ENCODE peak calls at places on chromosomes 4 and X, in eight cellular contexts. One of them, this sample, is unnamed.

GRCh38 chr4:54745031-54745770 is 87.4 kb downstream of the KIT start:
- DNase-seq in upper lobe of left lung: no peak
- DNase-seq in aorta: no peak
- DNase-seq in naive thymus-derived CD4-positive, alpha-beta T cell: no peak
- DNase-seq in endodermal cell: no peak
- DNase-seq in PC-3: peak; percentile 17
- DNase-seq in Caco-2: no peak
- DNase-seq in IMR-90: peak; percentile 1
- DNase-seq in this sample: no peak

GRCh38 chr4:157806176-157806575 is 366.6 kb downstream of the GASK1B start:
- DNase-seq in IMR-90: no peak
- DNase-seq in endodermal cell: no peak
- DNase-seq in upper lobe of left lung: no peak
- DNase-seq in Caco-2: no peak
- DNase-seq in aorta: no peak
- DNase-seq in PC-3: no peak
- DNase-seq in naive thymus-derived CD4-positive, alpha-beta T cell: no peak
- DNase-seq in this sample: no peak

GRCh38 chr4:187996502-187997177 is 1.1 kb downstream of the ZFP42 start:
- DNase-seq in upper lobe of left lung: peak; percentile 68
- DNase-seq in endodermal cell: peak; percentile 90
- DNase-seq in IMR-90: no peak
- DNase-seq in naive thymus-derived CD4-positive, alpha-beta T cell: no peak
- DNase-seq in PC-3: no peak
- DNase-seq in aorta: no peak
- DNase-seq in Caco-2: no peak
- DNase-seq in this sample: peak; percentile 86

GRCh38 chr4:139145552-139145932 is 31.5 kb downstream of the ELF2 start:
- DNase-seq in upper lobe of left lung: no peak
- DNase-seq in IMR-90: no peak
- DNase-seq in Caco-2: no peak
- DNase-seq in naive thymus-derived CD4-positive, alpha-beta T cell: no peak
- DNase-seq in endodermal cell: no peak
- DNase-seq in aorta: no peak
- DNase-seq in PC-3: no peak
- DNase-seq in this sample: no peak

GRCh38 chrX:39008554-39008953 is 207.3 kb downstream of the MID1IP1 start:
- DNase-seq in IMR-90: no peak
- DNase-seq in Caco-2: no peak
- DNase-seq in aorta: no peak
- DNase-seq in endodermal cell: no peak
- DNase-seq in upper lobe of left lung: no peak
- DNase-seq in PC-3: no peak
- DNase-seq in naive thymus-derived CD4-positive, alpha-beta T cell: no peak
- DNase-seq in this sample: no peak

GRCh38 chrX:49250066-49250465 is 14.4 kb downstream of the FOXP3 start:
- DNase-seq in IMR-90: no peak
- DNase-seq in endodermal cell: no peak
- DNase-seq in naive thymus-derived CD4-positive, alpha-beta T cell: no peak
- DNase-seq in PC-3: no peak
- DNase-seq in upper lobe of left lung: no peak
- DNase-seq in aorta: no peak
- DNase-seq in Caco-2: no peak
- DNase-seq in this sample: peak; percentile 42

GRCh38 chr4:108607426-108607825 is 12.9 kb upstream of the RPL34 start:
- DNase-seq in naive thymus-derived CD4-positive, alpha-beta T cell: no peak
- DNase-seq in Caco-2: no peak
- DNase-seq in IMR-90: no peak
- DNase-seq in endodermal cell: no peak
- DNase-seq in PC-3: no peak
- DNase-seq in upper lobe of left lung: no peak
- DNase-seq in aorta: no peak
- DNase-seq in this sample: no peak

GRCh38 chr4:15778191-15778741 is at the start of gene CD38:
- DNase-seq in PC-3: no peak
- DNase-seq in upper lobe of left lung: no peak
- DNase-seq in aorta: peak; percentile 62
- DNase-seq in endodermal cell: peak; percentile 78
- DNase-seq in Caco-2: no peak
- DNase-seq in naive thymus-derived CD4-positive, alpha-beta T cell: peak; percentile 43
- DNase-seq in IMR-90: no peak
- DNase-seq in this sample: peak; percentile 72

GRCh38 chr4:55272576-55272975 is 73.5 kb upstream of the SRD5A3 start:
- DNase-seq in endodermal cell: no peak
- DNase-seq in aorta: no peak
- DNase-seq in upper lobe of left lung: no peak
- DNase-seq in IMR-90: no peak
- DNase-seq in PC-3: no peak
- DNase-seq in naive thymus-derived CD4-positive, alpha-beta T cell: no peak
- DNase-seq in Caco-2: no peak
- DNase-seq in this sample: no peak

GRCh38 chr4:115259651-115260050 is 146.2 kb upstream of the NDST4 start:
- DNase-seq in PC-3: no peak
- DNase-seq in naive thymus-derived CD4-positive, alpha-beta T cell: no peak
- DNase-seq in endodermal cell: no peak
- DNase-seq in upper lobe of left lung: no peak
- DNase-seq in Caco-2: no peak
- DNase-seq in IMR-90: no peak
- DNase-seq in aorta: no peak
- DNase-seq in this sample: no peak

GRCh38 chr4:125370478-125370877 is 55.7 kb downstream of the FAT4 start:
- DNase-seq in PC-3: no peak
- DNase-seq in upper lobe of left lung: no peak
- DNase-seq in IMR-90: no peak
- DNase-seq in naive thymus-derived CD4-positive, alpha-beta T cell: no peak
- DNase-seq in Caco-2: no peak
- DNase-seq in endodermal cell: no peak
- DNase-seq in aorta: no peak
- DNase-seq in this sample: no peak

GRCh38 chr4:99811850-99812249 is 4.8 kb upstream of the DAPP1 start:
- DNase-seq in IMR-90: peak; percentile 20
- DNase-seq in PC-3: peak; percentile 60
- DNase-seq in aorta: no peak
- DNase-seq in Caco-2: no peak
- DNase-seq in naive thymus-derived CD4-positive, alpha-beta T cell: peak; percentile 52
- DNase-seq in endodermal cell: peak; percentile 57
- DNase-seq in upper lobe of left lung: no peak
- DNase-seq in this sample: no peak

GRCh38 chr4:147492761-147493160 is 11.9 kb downstream of the EDNRA start:
- DNase-seq in aorta: no peak
- DNase-seq in naive thymus-derived CD4-positive, alpha-beta T cell: no peak
- DNase-seq in IMR-90: peak; percentile 87
- DNase-seq in endodermal cell: no peak
- DNase-seq in Caco-2: no peak
- DNase-seq in PC-3: no peak
- DNase-seq in upper lobe of left lung: no peak
- DNase-seq in this sample: no peak

GRCh38 chrX:47573334-47574095 is 8.7 kb upstream of the TIMP1 start:
- DNase-seq in naive thymus-derived CD4-positive, alpha-beta T cell: no peak
- DNase-seq in Caco-2: no peak
- DNase-seq in aorta: peak; percentile 56
- DNase-seq in endodermal cell: peak; percentile 92
- DNase-seq in IMR-90: peak; percentile 73
- DNase-seq in upper lobe of left lung: no peak
- DNase-seq in PC-3: peak; percentile 66
- DNase-seq in this sample: peak; percentile 88

GRCh38 chr4:113026556-113026955 is 22.9 kb upstream of the ANK2 start:
- DNase-seq in PC-3: no peak
- DNase-seq in Caco-2: no peak
- DNase-seq in naive thymus-derived CD4-positive, alpha-beta T cell: no peak
- DNase-seq in endodermal cell: no peak
- DNase-seq in IMR-90: no peak
- DNase-seq in aorta: no peak
- DNase-seq in upper lobe of left lung: no peak
- DNase-seq in this sample: no peak

DNA sequence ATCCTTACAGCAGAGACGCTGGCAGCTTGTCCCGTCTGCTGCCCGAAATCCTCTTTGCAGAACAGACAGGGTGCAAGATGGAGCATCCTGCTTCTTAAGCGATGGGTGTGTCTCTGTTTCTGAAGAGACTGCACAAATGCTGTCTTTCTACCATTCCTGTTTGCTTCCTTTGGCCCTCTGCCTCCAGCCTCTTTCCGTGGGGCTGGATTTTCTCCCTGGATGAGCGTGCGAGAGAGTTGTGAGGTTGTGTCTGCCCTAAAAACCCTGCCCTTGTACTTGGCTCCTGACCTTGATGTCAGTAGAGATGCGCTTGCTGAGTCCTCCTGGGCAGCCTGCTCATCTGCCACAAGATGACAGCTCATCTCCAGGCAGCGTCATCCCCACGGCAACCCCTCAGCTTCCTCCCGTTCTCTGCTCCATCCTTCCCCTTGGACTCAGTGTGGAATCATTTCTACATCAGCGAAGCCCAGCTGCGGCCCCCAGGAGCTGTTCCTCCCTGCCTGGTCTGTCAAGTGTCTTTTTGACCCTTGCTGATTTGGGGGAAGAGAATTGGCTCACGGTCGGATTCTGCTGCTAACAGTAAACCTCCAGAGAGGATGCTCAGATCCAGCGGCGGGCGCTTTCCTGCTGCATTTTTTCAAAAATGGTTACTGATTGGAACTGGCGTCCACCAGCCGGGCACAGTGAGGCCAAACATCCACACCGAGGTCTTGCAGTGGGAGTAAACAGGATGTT is 246.2 kb downstream of the ASMT start:
- DNase-seq in IMR-90: no peak
- DNase-seq in naive thymus-derived CD4-positive, alpha-beta T cell: no peak
- DNase-seq in upper lobe of left lung: no peak
- DNase-seq in Caco-2: no peak
- DNase-seq in aorta: no peak
- DNase-seq in endodermal cell: no peak
- DNase-seq in PC-3: no peak
- DNase-seq in this sample: no peak
- H3K27me3 ChIP-seq in IMR-90: no peaks in the 10 kb centered on the region
- H3K27me3 ChIP-seq in naive thymus-derived CD4-positive, alpha-beta T cell: no peaks in the 10 kb centered on the region
- H3K27me3 ChIP-seq in upper lobe of left lung: no peaks in the 10 kb centered on the region
- H3K27me3 ChIP-seq in Caco-2: no peaks in the 10 kb centered on the region
- H3K27me3 ChIP-seq in aorta: no peaks in the 10 kb centered on the region
- H3K27me3 ChIP-seq in endodermal cell: no peaks in the 10 kb centered on the region
- H3K27me3 ChIP-seq in PC-3: peaks cover 13% of the 10 kb centered on the region
- H3K27me3 ChIP-seq in this sample: no peaks in the 10 kb centered on the region

GRCh38 chrX:3791449-3791848 is 78.0 kb upstream of the PRKX start:
- DNase-seq in aorta: no peak
- DNase-seq in Caco-2: no peak
- DNase-seq in upper lobe of left lung: no peak
- DNase-seq in naive thymus-derived CD4-positive, alpha-beta T cell: no peak
- DNase-seq in IMR-90: no peak
- DNase-seq in endodermal cell: no peak
- DNase-seq in PC-3: no peak
- DNase-seq in this sample: no peak

DNA sequence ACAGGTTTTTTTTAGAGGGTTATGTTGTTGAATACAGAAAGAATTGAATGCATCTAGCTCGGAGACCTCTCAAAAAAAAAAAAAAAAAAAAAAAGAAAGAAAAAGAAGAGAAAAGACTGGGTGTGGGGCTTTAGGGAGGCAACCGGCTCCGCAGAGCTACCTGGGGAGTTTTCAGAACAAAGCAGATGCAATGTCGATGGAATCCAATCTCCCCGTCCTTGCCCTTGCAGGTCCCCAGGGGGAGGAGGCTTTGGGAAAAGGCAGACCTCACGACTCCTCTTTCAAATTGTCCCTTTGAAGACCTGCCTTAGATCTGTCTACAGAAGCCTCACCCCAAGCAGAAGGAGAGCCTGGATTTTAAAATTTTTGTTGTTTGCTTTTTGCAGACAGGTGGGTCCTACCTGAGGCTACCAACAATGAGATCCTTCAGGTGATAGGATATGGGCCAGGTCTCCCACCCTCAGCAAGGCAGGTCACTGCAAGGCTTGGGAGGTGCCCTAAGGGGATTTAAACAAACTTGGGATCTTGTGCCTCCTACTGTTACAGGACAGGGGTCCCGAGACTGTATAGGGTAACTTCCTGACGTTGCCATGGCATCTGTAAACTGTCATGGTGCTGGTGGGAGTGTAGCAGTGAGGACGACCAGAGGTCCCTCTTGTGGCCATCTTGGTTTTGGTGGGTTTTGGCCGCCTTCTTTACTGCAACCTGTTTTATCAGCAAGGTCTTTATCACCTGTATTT is 75.2 kb upstream of the PRKX start:
- DNase-seq in endodermal cell: peak; percentile 76
- DNase-seq in aorta: no peak
- DNase-seq in PC-3: no peak
- DNase-seq in upper lobe of left lung: no peak
- DNase-seq in IMR-90: no peak
- DNase-seq in naive thymus-derived CD4-positive, alpha-beta T cell: peak; percentile 6
- DNase-seq in Caco-2: no peak
- DNase-seq in this sample: peak; percentile 56
- H3K4me3 ChIP-seq in endodermal cell: no peak overlapping the region
- H3K4me3 ChIP-seq in aorta: no peak overlapping the region
- H3K4me3 ChIP-seq in PC-3: no peak overlapping the region
- H3K4me3 ChIP-seq in upper lobe of left lung: no peak overlapping the region
- H3K4me3 ChIP-seq in IMR-90: no peak overlapping the region
- H3K4me3 ChIP-seq in naive thymus-derived CD4-positive, alpha-beta T cell: no peak overlapping the region
- H3K4me3 ChIP-seq in Caco-2: no peak overlapping the region
- H3K4me3 ChIP-seq in this sample: peak overlapping the region; percentile 6

GRCh38 chr4:3508542-3508941 is 23.7 kb downstream of the LRPAP1 start:
- DNase-seq in naive thymus-derived CD4-positive, alpha-beta T cell: no peak
- DNase-seq in IMR-90: no peak
- DNase-seq in endodermal cell: no peak
- DNase-seq in aorta: no peak
- DNase-seq in upper lobe of left lung: peak; percentile 15
- DNase-seq in PC-3: no peak
- DNase-seq in Caco-2: no peak
- DNase-seq in this sample: no peak
- H3K36me3 ChIP-seq in naive thymus-derived CD4-positive, alpha-beta T cell: peaks cover 6% of the 10 kb centered on the region
- H3K36me3 ChIP-seq in IMR-90: peaks cover 43% of the 10 kb centered on the region
- H3K36me3 ChIP-seq in endodermal cell: peaks cover 67% of the 10 kb centered on the region
- H3K36me3 ChIP-seq in aorta: no peaks in the 10 kb centered on the region
- H3K36me3 ChIP-seq in upper lobe of left lung: peaks cover 95% of the 10 kb centered on the region
- H3K36me3 ChIP-seq in PC-3: no peaks in the 10 kb centered on the region
- H3K36me3 ChIP-seq in Caco-2: peaks cover 1% of the 10 kb centered on the region
- H3K36me3 ChIP-seq in this sample: peaks cover 16% of the 10 kb centered on the region

GRCh38 chr4:6022607-6023288 is 4.5 kb upstream of the C4orf50 start:
- DNase-seq in aorta: no peak
- DNase-seq in PC-3: no peak
- DNase-seq in upper lobe of left lung: peak; percentile 72
- DNase-seq in IMR-90: no peak
- DNase-seq in Caco-2: no peak
- DNase-seq in naive thymus-derived CD4-positive, alpha-beta T cell: no peak
- DNase-seq in endodermal cell: no peak
- DNase-seq in this sample: peak; percentile 54
- H3K27me3 ChIP-seq in aorta: no peaks in the 10 kb centered on the region
- H3K27me3 ChIP-seq in PC-3: peaks cover 35% of the 10 kb centered on the region
- H3K27me3 ChIP-seq in upper lobe of left lung: no peaks in the 10 kb centered on the region
- H3K27me3 ChIP-seq in IMR-90: no peaks in the 10 kb centered on the region
- H3K27me3 ChIP-seq in Caco-2: no peaks in the 10 kb centered on the region
- H3K27me3 ChIP-seq in naive thymus-derived CD4-positive, alpha-beta T cell: no peaks in the 10 kb centered on the region
- H3K27me3 ChIP-seq in endodermal cell: no peaks in the 10 kb centered on the region
- H3K27me3 ChIP-seq in this sample: no peaks in the 10 kb centered on the region